ENCODE peak calls at places on chromosomes 16 and 17, in ten cellular contexts. R, T, N, S, Q, H, D, P, X and V are unnamed samples.

GRCh38 chr16:70156207-70156978 is 17.2 kb upstream of the CLEC18C start:
- DNase-seq in R (no peak), T (no peak), N (no peak), S (no peak), Q (no peak), H (no peak), D (peak), P (no peak), X (no peak), V (no peak)

GRCh38 chr16:339680-340079 is 12.8 kb downstream of the AXIN1 start:
- DNase-seq in R (no peak), T (no peak), N (no peak), S (no peak), Q (no peak), H (no peak), D (no peak), P (no peak), X (no peak), V (no peak)

GRCh38 chr17:62723842-62724241 is 84.3 kb downstream of the MARCHF10 start:
- DNase-seq in R (no peak), T (no peak), N (no peak), S (no peak), Q (no peak), H (no peak), D (no peak), P (no peak), X (no peak), V (no peak)

GRCh38 chr16:56630134-56630533 is 2.3 kb upstream of the MT1M start:
- DNase-seq in R (no peak), T (no peak), N (no peak), S (no peak), Q (peak), H (no peak), D (no peak), P (no peak), X (no peak), V (no peak)

GRCh38 chr16:51569204-51569911 is 418.3 kb upstream of the SALL1 start:
- DNase-seq in R (no peak), T (no peak), N (no peak), S (no peak), Q (no peak), H (no peak), D (peak), P (no peak), X (peak), V (peak)

GRCh38 chr16:72371307-72372081 is 199.5 kb upstream of the PMFBP1 start:
- DNase-seq in R (no peak), T (no peak), N (peak), S (no peak), Q (peak), H (no peak), D (peak), P (no peak), X (peak), V (peak)

GRCh38 chr17:46043606-46044005 is 44.6 kb downstream of the STH start:
- DNase-seq in R (no peak), T (no peak), N (no peak), S (no peak), Q (no peak), H (no peak), D (no peak), P (no peak), X (no peak), V (no peak)

GRCh38 chr17:31321971-31322370 is 549 bp upstream of the EVI2A start:
- DNase-seq in R (no peak), T (no peak), N (no peak), S (no peak), Q (no peak), H (no peak), D (no peak), P (no peak), X (no peak), V (no peak)

GRCh38 chr17:68385490-68386215 is 71.6 kb downstream of the WIPI1 start:
- DNase-seq in R (no peak), T (no peak), N (no peak), S (no peak), Q (no peak), H (no peak), D (no peak), P (peak), X (no peak), V (no peak)

GRCh38 chr17:333626-334396 is 18.8 kb downstream of the RPH3AL start:
- DNase-seq in R (peak), T (peak), N (peak), S (peak), Q (peak), H (peak), D (peak), P (no peak), X (no peak), V (no peak)

GRCh38 chr17:11559601-11560000 is 38.7 kb upstream of the DNAH9 start:
- DNase-seq in R (no peak), T (no peak), N (no peak), S (no peak), Q (no peak), H (no peak), D (no peak), P (no peak), X (no peak), V (no peak)

GRCh38 chr17:63916566-63917185 is 2.0 kb downstream of the GH1 start:
- DNase-seq in R (no peak), T (peak), N (no peak), S (no peak), Q (no peak), H (no peak), D (no peak), P (no peak), X (no peak), V (no peak)

GRCh38 chr17:22303096-22303495 is 610.8 kb downstream of the KCNJ18 start:
- DNase-seq in R (no peak), T (no peak), N (no peak), S (no peak), Q (no peak), H (no peak), D (no peak), P (peak), X (no peak), V (no peak)

GRCh38 chr17:15892244-15892643 is 52.7 kb upstream of the ADORA2B start:
- DNase-seq in R (no peak), T (no peak), N (no peak), S (no peak), Q (no peak), H (no peak), D (no peak), P (peak), X (no peak), V (no peak)

GRCh38 chr16:81315271-81316175 is 761 bp downstream of the GAN start:
- DNase-seq in R (peak), T (peak), N (peak), S (peak), Q (peak), H (no peak), D (peak), P (peak), X (peak), V (peak)

GRCh38 chr17:34692932-34693331 is 113.5 kb downstream of the TMEM132E start:
- DNase-seq in R (no peak), T (no peak), N (no peak), S (no peak), Q (no peak), H (no peak), D (no peak), P (peak), X (no peak), V (peak)

GRCh38 chr16:8310356-8310755 is 280.0 kb downstream of the TMEM114 start:
- DNase-seq in R (no peak), T (no peak), N (no peak), S (no peak), Q (no peak), H (no peak), D (no peak), P (no peak), X (no peak), V (no peak)

GRCh38 chr16:49345829-49346228 is 27.8 kb upstream of the C16orf78 start:
- DNase-seq in R (no peak), T (no peak), N (no peak), S (no peak), Q (no peak), H (no peak), D (no peak), P (peak), X (no peak), V (no peak)

GRCh38 chr17:39737761-39738567 is at the start of gene GRB7:
- DNase-seq in R (no peak), T (no peak), N (no peak), S (peak), Q (peak), H (no peak), D (no peak), P (no peak), X (no peak), V (peak)

GRCh38 chr17:39739020-39739884 is 1.5 kb downstream of the GRB7 start:
- DNase-seq in R (no peak), T (peak), N (no peak), S (peak), Q (peak), H (no peak), D (no peak), P (peak), X (peak), V (peak)

GRCh38 chr17:39738568-39738901 is 797 bp downstream of the GRB7 start:
- DNase-seq in R (no peak), T (no peak), N (no peak), S (peak), Q (peak), H (no peak), D (no peak), P (no peak), X (no peak), V (peak)

GRCh38 chr17:39740357-39741111 is 2.8 kb downstream of the GRB7 start:
- DNase-seq in R (no peak), T (no peak), N (peak), S (no peak), Q (peak), H (no peak), D (peak), P (no peak), X (peak), V (peak)

GRCh38 chr17:39739885-39740356 is 2.2 kb downstream of the GRB7 start:
- DNase-seq in R (no peak), T (no peak), N (no peak), S (no peak), Q (no peak), H (no peak), D (no peak), P (no peak), X (no peak), V (peak)
- H3K4me3 ChIP-seq in R (peak), T (no peak), N (peak), S (peak), Q (peak), H (no peak), D (no peak), P (peak), X (no peak), V (peak)

DNA sequence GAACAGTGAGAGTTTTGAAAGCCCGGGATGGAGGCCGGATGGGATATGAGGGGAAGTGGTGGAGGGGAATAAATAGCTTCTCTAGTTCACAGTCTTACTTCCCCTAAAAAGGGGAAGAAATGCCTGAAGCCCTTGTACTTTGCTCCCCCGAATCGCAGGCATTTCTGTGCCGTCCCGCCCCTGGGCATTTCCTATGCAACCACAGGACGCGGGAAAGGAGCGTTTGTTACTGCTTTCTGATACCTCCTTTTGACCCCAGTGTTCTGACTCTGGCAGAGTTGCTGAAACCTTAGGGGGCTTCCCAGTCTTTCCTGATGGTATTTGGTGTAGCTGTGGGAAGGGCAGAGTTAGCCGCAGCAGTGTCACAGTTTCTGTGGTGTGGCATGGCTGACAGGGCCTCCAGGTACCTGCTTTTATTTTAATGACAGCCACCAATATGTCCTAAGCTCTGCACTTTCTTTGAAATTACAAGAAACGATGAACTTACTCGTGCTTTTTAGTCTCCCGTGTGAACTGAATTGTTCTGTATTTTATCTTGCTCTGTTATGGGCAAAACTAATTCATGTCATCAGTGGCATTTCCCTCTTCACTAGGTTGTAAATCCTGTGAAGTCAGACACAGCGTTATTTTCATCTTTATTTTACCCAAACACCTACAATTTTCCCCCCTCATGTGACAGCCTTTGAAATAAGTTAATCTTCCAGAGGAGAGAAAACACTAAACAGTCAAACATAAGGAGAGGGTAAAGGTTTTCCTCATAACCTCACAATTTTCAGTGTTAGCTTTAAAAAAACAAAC is 27.1 kb downstream of the USP10 start:
- DNase-seq in R (no peak), T (peak), N (no peak), S (no peak), Q (no peak), H (no peak), D (no peak), P (no peak), X (no peak), V (no peak)
- H3K4me3 ChIP-seq in R (no peak), T (no peak), N (no peak), S (no peak), Q (peak), H (no peak), D (no peak), P (no peak), X (no peak), V (no peak)

DNA sequence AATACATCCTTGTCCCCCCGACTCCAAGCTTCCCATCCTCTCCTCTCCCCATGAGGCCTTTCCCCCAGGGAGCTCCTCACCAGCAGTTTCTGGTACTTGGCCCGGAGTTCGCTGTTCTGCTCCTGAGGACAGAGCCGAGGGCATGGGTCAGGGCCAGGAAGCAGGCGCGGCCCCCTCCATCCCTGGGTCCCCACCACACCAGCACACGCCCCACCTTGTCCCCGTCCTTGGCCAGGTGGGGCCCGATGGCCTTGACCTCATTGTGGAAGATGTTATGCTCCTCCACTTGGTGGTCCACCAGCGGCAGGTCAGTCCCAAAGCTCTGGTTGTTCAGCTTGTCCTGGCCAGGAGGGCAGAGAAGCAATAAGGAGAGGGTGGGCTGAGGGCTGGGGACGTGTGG is 36.2 kb downstream of the PPL start:
- DNase-seq in R (no peak), T (no peak), N (no peak), S (no peak), Q (no peak), H (no peak), D (no peak), P (no peak), X (no peak), V (no peak)
- H3K4me3 ChIP-seq in R (no peak), T (no peak), N (no peak), S (no peak), Q (no peak), H (no peak), D (no peak), P (no peak), X (no peak), V (no peak)

GRCh38 chr17:41771389-41772206 is 14.9 kb downstream of the JUP start:
- DNase-seq in R (no peak), T (no peak), N (no peak), S (no peak), Q (peak), H (no peak), D (no peak), P (no peak), X (no peak), V (no peak)
- H3K4me3 ChIP-seq in R (no peak), T (no peak), N (no peak), S (no peak), Q (no peak), H (no peak), D (no peak), P (no peak), X (no peak), V (no peak)

GRCh38 chr17:17835415-17836249 is 1.2 kb downstream of the SREBF1 start:
- DNase-seq in R (no peak), T (no peak), N (no peak), S (no peak), Q (peak), H (no peak), D (no peak), P (no peak), X (no peak), V (no peak)

GRCh38 chr17:17836818-17837379 is at the start of gene SREBF1:
- DNase-seq in R (peak), T (peak), N (peak), S (peak), Q (peak), H (no peak), D (peak), P (peak), X (no peak), V (no peak)

GRCh38 chr17:17836250-17836817 is 452 bp downstream of the SREBF1 start:
- DNase-seq in R (peak), T (peak), N (peak), S (peak), Q (peak), H (peak), D (peak), P (peak), X (peak), V (peak)

GRCh38 chr17:17833664-17834357 is 3.0 kb downstream of the SREBF1 start:
- DNase-seq in R (no peak), T (no peak), N (no peak), S (no peak), Q (no peak), H (no peak), D (no peak), P (no peak), X (no peak), V (no peak)

DNA sequence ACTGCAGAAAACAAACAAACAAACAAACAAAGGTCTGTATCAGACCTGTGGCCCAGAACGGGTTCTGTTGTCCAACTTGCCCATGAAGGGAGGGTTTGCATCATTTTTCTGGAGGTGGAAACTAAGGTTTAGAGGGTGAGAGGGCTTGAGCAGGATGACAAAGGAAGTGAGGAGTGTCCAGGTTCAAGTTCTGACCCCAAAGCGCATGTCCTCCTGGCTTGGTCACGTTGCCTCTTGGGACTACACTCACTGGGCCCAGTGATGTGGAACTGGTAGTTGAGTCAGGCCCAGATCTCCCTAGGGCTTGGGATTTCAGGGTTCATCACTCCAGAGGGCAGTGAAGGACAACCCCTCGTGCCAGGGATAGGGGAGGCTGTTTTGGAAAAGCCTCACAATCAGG is 1.8 kb downstream of the SREBF1 start:
- DNase-seq in R (no peak), T (no peak), N (no peak), S (no peak), Q (no peak), H (no peak), D (no peak), P (no peak), X (no peak), V (no peak)
- H3K4me3 ChIP-seq in R (no peak), T (no peak), N (peak), S (no peak), Q (peak), H (peak), D (no peak), P (no peak), X (peak), V (peak)

GRCh38 chr17:83010323-83011200 is 68.8 kb upstream of the METRNL start:
- DNase-seq in R (no peak), T (no peak), N (no peak), S (no peak), Q (no peak), H (no peak), D (no peak), P (peak), X (peak), V (no peak)
- H3K4me3 ChIP-seq in R (no peak), T (no peak), N (no peak), S (no peak), Q (no peak), H (no peak), D (no peak), P (no peak), X (no peak), V (no peak)

DNA sequence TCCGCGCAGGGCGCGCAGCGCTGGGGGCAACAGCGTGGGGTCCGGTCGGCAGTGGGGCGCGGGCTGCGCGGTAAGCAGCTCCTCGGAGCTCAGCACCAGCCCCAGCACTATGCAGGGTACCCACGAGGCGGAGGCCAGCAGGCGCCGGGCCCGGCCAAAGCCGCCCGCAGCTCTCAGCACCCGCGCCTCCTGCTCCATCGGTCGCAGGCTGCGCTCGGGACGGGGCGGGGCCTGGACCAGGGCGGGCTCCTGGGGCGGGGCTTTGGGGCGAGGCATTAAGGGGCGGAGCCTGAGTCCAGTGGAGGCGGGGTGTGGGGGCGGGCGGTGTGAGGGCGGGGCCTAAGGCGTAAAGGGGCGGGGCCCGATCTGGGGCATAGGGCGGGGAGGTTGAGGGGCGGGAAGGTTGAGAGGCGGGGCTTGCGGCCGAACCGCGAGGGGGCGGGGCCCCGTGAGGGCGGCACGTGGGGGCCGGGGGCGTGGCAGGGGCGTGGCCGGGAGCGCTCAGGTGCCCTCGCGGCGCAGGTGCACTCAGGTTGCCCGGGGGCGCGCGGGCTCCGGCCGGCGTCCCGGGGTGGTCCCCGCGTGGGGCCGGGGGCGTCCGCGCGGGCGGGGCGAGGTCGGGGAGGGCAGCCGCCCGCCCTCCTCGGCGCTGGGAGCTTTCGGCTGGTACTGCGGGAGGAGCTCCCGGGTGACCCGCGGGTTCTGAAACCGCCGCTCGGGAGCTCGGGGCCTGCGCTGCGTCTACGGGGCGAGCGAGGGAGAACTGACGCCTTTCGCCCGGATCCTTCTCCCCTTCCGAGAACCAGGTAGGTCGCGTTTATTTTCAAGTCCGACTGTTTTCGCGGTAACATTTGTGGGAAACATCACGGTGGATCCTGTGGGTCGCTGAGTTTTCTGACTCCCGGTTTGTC is 1.4 kb upstream of the SLC22A31 start:
- DNase-seq in R (peak), T (peak), N (peak), S (peak), Q (peak), H (no peak), D (peak), P (peak), X (peak), V (peak)
- H3K4me3 ChIP-seq in R (peak), T (no peak), N (no peak), S (no peak), Q (peak), H (peak), D (no peak), P (no peak), X (no peak), V (peak)

GRCh38 chr17:28334176-28334575 is 1.1 kb downstream of the IFT20 start:
- DNase-seq in R (no peak), T (no peak), N (no peak), S (no peak), Q (no peak), H (no peak), D (peak), P (no peak), X (peak), V (no peak)
- H3K4me3 ChIP-seq in R (peak), T (no peak), N (peak), S (no peak), Q (peak), H (peak), D (no peak), P (no peak), X (peak), V (no peak)

DNA sequence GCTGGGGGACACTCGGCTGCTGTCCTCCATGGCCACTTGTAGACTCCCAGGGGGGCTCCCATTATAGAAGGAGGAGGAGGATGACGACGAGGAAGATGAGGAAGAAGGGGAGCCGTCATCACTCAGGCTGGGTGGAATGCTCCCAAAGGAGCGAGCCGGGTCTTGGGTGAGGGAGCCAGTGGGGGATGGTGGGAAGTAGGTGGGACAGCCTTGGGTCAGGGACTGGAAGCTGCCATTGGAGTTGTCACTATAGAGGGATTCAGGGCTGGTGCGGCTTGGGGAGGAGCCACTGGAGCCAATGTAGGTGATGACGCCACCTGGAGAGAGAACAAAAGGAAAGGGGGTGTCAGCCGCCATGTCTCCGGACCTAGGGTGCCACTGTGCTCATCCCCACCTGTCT is 3.3 kb downstream of the NR1D1 start:
- DNase-seq in R (no peak), T (no peak), N (no peak), S (no peak), Q (peak), H (no peak), D (no peak), P (no peak), X (no peak), V (no peak)
- H3K4me3 ChIP-seq in R (no peak), T (no peak), N (no peak), S (no peak), Q (peak), H (no peak), D (no peak), P (no peak), X (no peak), V (no peak)